ENCODE peak calls at places on chromosomes 2 and 18, in six cellular contexts. P is AG04449; A is iPS-NIHi11; J is HT1080; V is K562; B is activated CD4-positive, alpha-beta T cell treated with anti-CD3 and anti-CD28 coated beads, Interleukin-2, amount 50 U/mL, for 24 hours. X is an unnamed sample.

GRCh38 chr2:43212931-43213330 is 13.5 kb downstream of the ZFP36L2 start:
- DNase-seq in P (no peak), A (no peak), J (no peak), V (no peak), B (no peak), X (no peak)

GRCh38 chr18:48539406-48540328 is 836 bp downstream of the CTIF start:
- DNase-seq in P (no peak), A (no peak), J (peak; percentile 40), V (peak; percentile 44), B (peak; percentile 14), X (peak; percentile 27)

GRCh38 chr2:37617119-37617892 is 54.1 kb downstream of the CDC42EP3 start:
- DNase-seq in P (no peak), A (no peak), J (no peak), V (no peak), B (no peak), X (no peak)

GRCh38 chr2:206452750-206453149 is 9.4 kb downstream of the ADAM23 start:
- DNase-seq in P (no peak), A (no peak), J (peak; percentile 79), V (no peak), B (no peak), X (no peak)

GRCh38 chr18:55739488-55739887 is 151.5 kb upstream of the TCF4 start:
- DNase-seq in P (no peak), A (no peak), J (no peak), V (no peak), B (no peak), X (no peak)

GRCh38 chr18:69401475-69402218 is 959 bp downstream of the DOK6 start:
- DNase-seq in P (no peak), A (peak; percentile 34), J (no peak), V (no peak), B (no peak), X (no peak)

GRCh38 chr18:74546751-74547530 is 12.6 kb downstream of the CNDP1 start:
- DNase-seq in P (no peak), A (no peak), J (peak; percentile 39), V (no peak), B (no peak), X (no peak)

GRCh38 chr18:44699571-44700261 is 19.0 kb downstream of the SETBP1 start:
- DNase-seq in P (no peak), A (no peak), J (no peak), V (no peak), B (no peak), X (no peak)

GRCh38 chr2:120604767-120605166 is 130.9 kb upstream of the GLI2 start:
- DNase-seq in P (no peak), A (no peak), J (no peak), V (no peak), B (no peak), X (no peak)

GRCh38 chr2:156593011-156593921 is 157.1 kb downstream of the GPD2 start:
- DNase-seq in P (no peak), A (peak; percentile 35), J (no peak), V (no peak), B (no peak), X (no peak)

GRCh38 chr2:138183700-138184099 is 219.4 kb downstream of the HNMT start:
- DNase-seq in P (no peak), A (no peak), J (no peak), V (no peak), B (no peak), X (no peak)

GRCh38 chr2:21770787-21771186 is 647.0 kb downstream of the TDRD15 start:
- DNase-seq in P (no peak), A (no peak), J (no peak), V (no peak), B (no peak), X (no peak)

GRCh38 chr2:60463249-60463648 is 90.2 kb downstream of the BCL11A start:
- DNase-seq in P (no peak), A (no peak), J (no peak), V (no peak), B (no peak), X (no peak)

GRCh38 chr2:104539649-104540048 is 314.3 kb upstream of the POU3F3 start:
- DNase-seq in P (no peak), A (no peak), J (no peak), V (no peak), B (no peak), X (no peak)

GRCh38 chr2:10057231-10058107 is 14.1 kb downstream of the KLF11 start:
- DNase-seq in P (no peak), A (peak; percentile 94), J (peak; percentile 58), V (peak; percentile 87), B (no peak), X (no peak)

GRCh38 chr2:71505086-71505769 is 51.9 kb downstream of the DYSF start:
- DNase-seq in P (no peak), A (no peak), J (no peak), V (peak; percentile 12), B (no peak), X (no peak)

GRCh38 chr18:62436636-62437519 is 85.9 kb upstream of the ZCCHC2 start:
- DNase-seq in P (no peak), A (no peak), J (peak; percentile 17), V (no peak), B (no peak), X (peak; percentile 74)

GRCh38 chr2:47631840-47632398 is 151.0 kb upstream of the MSH6 start:
- DNase-seq in P (peak; percentile 26), A (peak; percentile 64), J (peak; percentile 80), V (no peak), B (no peak), X (no peak)

GRCh38 chr2:72165792-72166191 is 18.1 kb upstream of the CYP26B1 start:
- DNase-seq in P (no peak), A (no peak), J (no peak), V (no peak), B (no peak), X (no peak)

GRCh38 chr2:173210270-173211196 is 134.9 kb downstream of the MAP3K20 start:
- DNase-seq in P (peak; percentile 86), A (peak; percentile 73), J (peak; percentile 84), V (peak; percentile 87), B (no peak), X (peak; percentile 65)

GRCh38 chr2:43513216-43513615 is 82.6 kb downstream of the THADA start:
- DNase-seq in P (no peak), A (no peak), J (no peak), V (no peak), B (no peak), X (no peak)

GRCh38 chr2:234861841-234862735 is 89.7 kb upstream of the SH3BP4 start:
- DNase-seq in P (no peak), A (no peak), J (no peak), V (no peak), B (no peak), X (no peak)

GRCh38 chr2:45982096-45982495 is 315.1 kb upstream of the EPAS1 start:
- DNase-seq in P (no peak), A (no peak), J (no peak), V (no peak), B (no peak), X (no peak)

GRCh38 chr2:179344280-179344961 is 79.8 kb upstream of the SESTD1 start:
- DNase-seq in P (no peak), A (no peak), J (peak; percentile 21), V (no peak), B (no peak), X (no peak)

GRCh38 chr2:168614291-168615018 is 158.4 kb downstream of the CERS6 start:
- DNase-seq in P (no peak), A (no peak), J (peak; percentile 12), V (no peak), B (no peak), X (no peak)

GRCh38 chr2:34912084-34912483 is 1313.0 kb upstream of the FAM98A start:
- DNase-seq in P (no peak), A (no peak), J (no peak), V (no peak), B (no peak), X (no peak)

GRCh38 chr2:26640331-26640745 is 828 bp downstream of the CIB4 start:
- DNase-seq in P (no peak), A (peak; percentile 64), J (peak; percentile 30), V (no peak), B (no peak), X (no peak)

GRCh38 chr2:187084524-187084923 is 235.6 kb upstream of the ZSWIM2 start:
- DNase-seq in P (no peak), A (no peak), J (no peak), V (peak; percentile 9), B (no peak), X (no peak)